ENCODE peak calls at places on chromosomes 2 and 18, in six cellular contexts. C is colonic mucosa, Y is body of pancreas, B is endodermal cell, T is psoas muscle, X is upper lobe of left lung. O is an unnamed sample. For H3K9me3, the result is how much of the 10 kb centered on the place peaks cover.

GRCh38 chr2:224982910-224983688 is 59.2 kb downstream of the DOCK10 start:
- DNase-seq in Y (no peak), X (peak), C (no peak), B (no peak), T (peak), O (peak)

GRCh38 chr18:35326695-35327387 is 17.4 kb downstream of the ZNF24 start:
- DNase-seq in X (no peak), C (no peak), Y (no peak), T (no peak), B (peak), O (no peak)

GRCh38 chr2:241851325-241852115 is 7.2 kb downstream of the PDCD1 start:
- DNase-seq in Y (no peak), X (no peak), B (peak), C (no peak), T (no peak), O (no peak)

GRCh38 chr18:57475903-57476302 is 40.7 kb downstream of the ONECUT2 start:
- DNase-seq in B (no peak), Y (no peak), T (no peak), X (no peak), C (no peak), O (no peak)

GRCh38 chr2:230226090-230226551 is 585 bp downstream of the SP140 start:
- DNase-seq in B (no peak), C (no peak), Y (no peak), X (no peak), T (no peak), O (no peak)

GRCh38 chr18:61898576-61899205 is 5.9 kb upstream of the RNF152 start:
- DNase-seq in B (no peak), C (peak), X (no peak), Y (no peak), T (no peak), O (no peak)

GRCh38 chr2:239829326-239829725 is 195.8 kb downstream of the NDUFA10 start:
- DNase-seq in X (no peak), B (peak), T (no peak), Y (no peak), C (peak), O (no peak)

GRCh38 chr18:58321986-58322385 is 278.0 kb downstream of the NEDD4L start:
- DNase-seq in X (peak), Y (peak), C (peak), B (peak), T (peak), O (peak)

GRCh38 chr2:13003500-13003899 is 286.8 kb downstream of the TRIB2 start:
- DNase-seq in X (no peak), Y (no peak), C (no peak), B (no peak), T (no peak), O (no peak)

GRCh38 chr2:190447766-190448165 is 39.6 kb downstream of the MFSD6 start:
- DNase-seq in Y (no peak), X (no peak), T (no peak), C (no peak), B (no peak), O (no peak)

GRCh38 chr2:96437512-96437911 is 67.6 kb downstream of the NEURL3 start:
- DNase-seq in Y (no peak), C (no peak), X (no peak), T (no peak), B (no peak), O (no peak)

GRCh38 chr2:25822190-25823117 is 55.8 kb downstream of the ASXL2 start:
- DNase-seq in X (peak), B (peak), T (no peak), C (peak), Y (peak), O (peak)

GRCh38 chr2:23838970-23839369 is 88.0 kb downstream of the ATAD2B start:
- DNase-seq in X (no peak), B (no peak), T (no peak), C (no peak), Y (no peak), O (no peak)

GRCh38 chr18:5391427-5391826 is 95.9 kb upstream of the ZBTB14 start:
- DNase-seq in X (no peak), B (no peak), C (no peak), T (no peak), Y (no peak), O (no peak)

GRCh38 chr2:239811001-239811798 is 213.9 kb downstream of the NDUFA10 start:
- DNase-seq in X (no peak), T (no peak), C (no peak), B (peak), Y (no peak), O (no peak)

GRCh38 chr2:71612581-71613520 is 159.5 kb downstream of the DYSF start:
- DNase-seq in Y (peak), B (peak), T (no peak), C (peak), X (peak), O (no peak)

GRCh38 chr2:62643100-62643471 is 62.4 kb upstream of the EHBP1 start:
- DNase-seq in T (no peak), X (no peak), B (no peak), C (no peak), Y (no peak), O (no peak)

GRCh38 chr2:106011993-106012392 is 182.1 kb downstream of the UXS1 start:
- DNase-seq in Y (no peak), X (no peak), T (no peak), C (no peak), B (no peak), O (no peak)

GRCh38 chr2:104547251-104547650 is 306.7 kb upstream of the POU3F3 start:
- DNase-seq in C (no peak), B (no peak), T (no peak), Y (no peak), X (no peak), O (no peak)

GRCh38 chr2:227821043-227821942 is 7.7 kb downstream of the CCL20 start:
- DNase-seq in T (no peak), C (peak), B (no peak), X (no peak), Y (no peak), O (no peak)

GRCh38 chr18:9696112-9696511 is 12.0 kb upstream of the RAB31 start:
- DNase-seq in B (no peak), T (no peak), C (no peak), Y (no peak), X (no peak), O (no peak)

GRCh38 chr2:43138441-43138840 is 88.0 kb downstream of the ZFP36L2 start:
- DNase-seq in B (peak), X (no peak), T (no peak), C (no peak), Y (no peak), O (no peak)

GRCh38 chr2:150339282-150339681 is 148.2 kb downstream of the RND3 start:
- DNase-seq in T (no peak), B (no peak), Y (no peak), C (no peak), X (no peak), O (no peak)

GRCh38 chr2:71889991-71890684 is 257.5 kb downstream of the CYP26B1 start:
- DNase-seq in B (no peak), C (no peak), T (no peak), Y (no peak), X (no peak), O (no peak)

GRCh38 chr2:241702155-241702404 is 241 bp downstream of the ING5 start:
- DNase-seq in Y (no peak), T (no peak), C (no peak), B (no peak), X (no peak), O (peak)

GRCh38 chr2:128668946-128669345 is 350.3 kb upstream of the HS6ST1 start:
- DNase-seq in T (no peak), Y (no peak), X (no peak), B (peak), C (peak), O (no peak)

GRCh38 chr2:196169521-196169920 is 1.9 kb downstream of the STK17B start:
- DNase-seq in Y (no peak), C (no peak), T (no peak), X (no peak), B (no peak), O (no peak)

GRCh38 chr2:219459460-219460311 is 25.0 kb downstream of the SPEG start:
- DNase-seq in B (peak), T (peak), Y (peak), C (peak), X (peak), O (no peak)

GRCh38 chr2:26438526-26438925 is 36.8 kb downstream of the DRC1 start:
- DNase-seq in C (no peak), Y (no peak), X (no peak), B (no peak), T (no peak), O (no peak)

GRCh38 chr18:50578030-50578429 is 18.1 kb downstream of the MAPK4 start:
- DNase-seq in C (no peak), B (no peak), X (no peak), T (no peak), Y (no peak), O (no peak)

GRCh38 chr2:85702172-85702571 is 8.0 kb downstream of the GNLY start:
- DNase-seq in Y (no peak), B (no peak), X (no peak), T (no peak), C (no peak), O (no peak)

GRCh38 chr2:24747299-24747698 is 45.9 kb downstream of the PTRHD1 start:
- DNase-seq in X (no peak), T (no peak), Y (no peak), C (no peak), B (no peak), O (no peak)

GRCh38 chr2:33131820-33132219 is 185.1 kb downstream of the LTBP1 start:
- DNase-seq in Y (no peak), C (no peak), T (no peak), X (no peak), B (no peak), O (no peak)

GRCh38 chr2:61255580-61256437 is 93.8 kb downstream of the C2orf74 start:
- DNase-seq in B (no peak), C (no peak), Y (no peak), X (no peak), T (no peak), O (no peak)

GRCh38 chr18:3985664-3986063 is 469.4 kb downstream of the DLGAP1 start:
- DNase-seq in B (no peak), X (no peak), C (no peak), T (no peak), Y (no peak), O (no peak)

GRCh38 chr2:113195923-113196501 is 22.2 kb downstream of the PSD4 start:
- DNase-seq in T (no peak), Y (no peak), B (no peak), X (no peak), C (no peak), O (no peak)

GRCh38 chr2:113197347-113198047 is 23.7 kb downstream of the PSD4 start:
- DNase-seq in B (no peak), T (no peak), X (no peak), C (no peak), Y (no peak), O (no peak)

GRCh38 chr2:113187771-113188170 is 14.0 kb downstream of the PSD4 start:
- DNase-seq in C (no peak), T (no peak), X (no peak), B (no peak), Y (no peak), O (no peak)

GRCh38 chr2:113196839-113197238 is 23.1 kb downstream of the PSD4 start:
- DNase-seq in B (no peak), Y (no peak), X (no peak), T (no peak), C (no peak), O (no peak)

DNA sequence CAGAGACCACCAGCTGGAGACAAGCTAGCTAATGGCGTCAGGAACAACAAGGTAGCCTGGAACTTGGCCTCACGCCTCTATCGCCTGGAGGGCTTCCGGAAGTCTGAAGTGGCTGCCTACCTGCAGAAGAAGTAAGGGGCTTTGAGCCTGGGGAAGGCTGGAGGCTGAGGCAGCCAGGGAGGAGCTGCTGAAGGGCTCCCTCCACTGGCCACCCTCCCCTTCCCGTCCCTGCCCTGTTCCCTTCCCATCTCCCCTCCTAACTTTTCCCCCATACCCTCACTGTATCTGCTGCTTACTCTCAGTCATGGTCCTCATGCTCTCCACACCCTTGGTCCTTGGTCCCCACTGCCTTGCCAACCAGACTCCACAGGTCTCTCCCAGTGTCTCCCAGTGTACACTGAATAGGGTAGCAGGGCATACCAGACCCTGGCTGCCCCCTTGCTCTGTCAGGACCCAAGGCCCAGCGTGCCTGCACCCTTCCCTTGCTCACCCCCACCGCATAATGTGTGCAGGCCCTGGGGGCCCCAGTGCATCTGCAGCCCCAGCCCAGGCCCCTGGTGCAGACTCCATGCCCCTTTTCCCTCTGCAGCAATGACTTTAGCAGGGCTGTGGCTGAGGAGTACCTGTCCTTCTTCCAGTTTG is 18.8 kb downstream of the PSD4 start:
- DNase-seq in C (no peak), B (peak), X (no peak), T (no peak), Y (no peak), O (no peak)
- TF ChIP-seq CTCF in C (no peak), B (peak), X (no peak), T (no peak), Y (no peak), O (no peak)

DNA sequence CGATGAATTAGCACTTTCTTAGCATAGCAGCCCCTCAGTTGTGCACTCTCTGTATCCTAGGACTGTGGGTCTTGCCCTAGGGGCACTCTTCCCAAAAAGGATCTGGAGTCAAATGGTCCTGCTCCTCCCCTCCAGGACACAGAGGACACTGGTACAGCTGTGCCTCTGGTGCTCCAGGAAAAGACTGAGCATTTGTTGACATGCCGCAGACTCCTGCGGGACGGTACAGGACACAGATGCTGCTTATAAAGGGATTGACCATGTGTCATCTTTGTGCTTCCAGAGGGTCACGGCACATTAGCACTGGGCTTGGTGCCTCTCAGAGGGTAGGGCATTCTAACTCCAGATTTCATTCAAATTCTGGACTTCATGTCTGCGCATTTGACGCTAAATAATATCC is 110.5 kb downstream of the KLF7 start:
- DNase-seq in B (no peak), C (no peak), T (no peak), Y (no peak), X (no peak), O (no peak)
- H3K9me3 ChIP-seq in B (under half), C (under half), T (under half), Y (under half), X (under half), O (under half)

DNA sequence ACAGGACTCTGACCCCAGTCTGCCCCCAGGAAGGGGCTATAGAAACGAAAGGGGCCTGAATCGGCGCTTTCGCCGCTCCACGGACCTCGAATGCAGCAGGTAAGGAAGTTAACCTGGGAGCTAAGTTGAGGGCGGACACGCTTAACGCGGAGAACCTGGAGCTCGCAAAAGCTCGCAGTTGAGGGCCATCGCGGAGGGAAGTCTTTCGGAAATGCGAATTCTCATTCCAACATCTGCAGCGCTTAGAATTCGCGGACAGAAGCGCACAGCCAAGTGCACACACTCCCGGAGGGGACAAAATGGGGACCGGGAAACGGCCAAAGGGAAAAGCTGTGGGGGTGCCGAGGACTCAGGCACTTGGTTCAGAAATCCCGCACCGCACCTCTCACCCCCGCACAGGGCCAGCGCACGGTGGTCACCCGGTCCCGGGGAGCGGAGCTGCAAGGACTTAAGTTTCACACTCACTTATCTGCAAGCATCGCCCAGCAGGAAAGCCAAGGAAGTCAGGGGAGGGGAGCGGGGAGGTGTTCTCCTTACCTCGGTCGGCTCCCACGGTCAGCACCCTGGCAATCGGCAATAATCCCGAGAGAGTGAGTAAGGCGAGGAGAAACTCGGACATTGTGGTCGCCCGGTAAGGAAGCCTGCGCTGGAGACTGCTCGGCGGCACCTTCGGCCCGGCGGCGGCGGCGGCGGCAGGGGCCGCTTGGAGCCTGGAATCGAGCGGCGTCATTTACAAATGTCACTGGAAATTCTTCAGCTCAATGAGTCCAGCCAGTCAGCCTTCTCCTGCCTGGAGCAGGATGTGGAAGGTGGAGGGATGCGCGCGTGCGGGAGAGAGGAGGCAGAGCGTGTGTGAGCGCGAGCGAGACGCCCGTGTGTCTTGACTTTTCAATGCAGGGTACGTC is 453 bp downstream of the LRP1B start:
- DNase-seq in C (peak), B (peak), X (peak), Y (peak), T (peak), O (no peak)
- H3K27ac ChIP-seq in C (no peak), B (no peak), X (no peak), Y (peak), T (no peak), O (no peak)

DNA sequence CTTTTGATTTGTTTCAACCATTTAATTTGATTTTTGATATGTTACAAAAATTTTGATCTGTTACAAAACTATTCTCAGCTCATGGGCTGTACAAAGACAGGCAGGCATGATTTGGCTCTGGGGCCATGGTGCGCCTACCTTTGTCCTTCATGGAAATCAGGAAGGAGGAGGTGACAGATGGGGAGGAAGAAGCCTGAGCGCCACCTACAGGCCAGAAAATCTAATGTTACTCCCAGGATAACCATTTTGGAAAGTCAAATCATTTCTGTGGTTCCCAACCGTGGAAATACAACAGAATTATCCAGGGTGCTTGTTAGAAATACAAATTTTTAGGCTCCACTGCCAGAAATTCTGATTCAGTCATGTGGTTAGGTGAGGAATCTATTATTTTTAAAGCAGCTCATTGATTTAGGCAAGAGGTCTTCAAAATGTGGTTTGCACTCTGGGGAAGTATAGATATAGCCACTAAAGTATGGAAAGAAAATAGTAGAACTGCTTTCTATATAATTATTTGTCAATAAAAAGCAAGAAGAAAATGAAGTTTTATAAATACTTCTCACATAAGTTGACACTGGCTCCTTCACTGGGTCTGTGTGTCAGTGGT is 93.9 kb downstream of the EVA1A start:
- DNase-seq in Y (peak), X (peak), B (peak), T (no peak), C (peak), O (no peak)
- TF ChIP-seq CTCF in Y (peak), X (peak), B (peak), T (peak), C (peak), O (no peak)

GRCh38 chr2:22189893-22190292 is 1066.1 kb downstream of the TDRD15 start:
- DNase-seq in T (no peak), X (no peak), B (no peak), Y (no peak), C (no peak), O (no peak)
- H3K9me3 ChIP-seq in T (under half), X (under half), B (under half), Y (under half), C (under half), O (under half)

O was measured in CD4-positive, alpha-beta T cell.